ENCODE peak calls at places on chromosomes 5 and 9, in ten cellular contexts. One of them, this sample, is unnamed.

GRCh38 chr5:1291611-1292080 is 3.2 kb downstream of the TERT start:
- DNase-seq in right lobe of liver: no peak
- DNase-seq in pancreas: no peak
- DNase-seq in spleen: peak; percentile 56
- DNase-seq in A549: no peak
- DNase-seq in endothelial cell of umbilical vein: no peak
- DNase-seq in uterus: no peak
- DNase-seq in lower lobe of right lung: no peak
- DNase-seq in IMR-90: no peak
- DNase-seq in transverse colon: peak; percentile 57
- DNase-seq in this sample: no peak

GRCh38 chr5:141846031-141846430 is 32.2 kb downstream of the PCDH1 start:
- DNase-seq in uterus: no peak
- DNase-seq in pancreas: peak; percentile 18
- DNase-seq in spleen: no peak
- DNase-seq in transverse colon: no peak
- DNase-seq in right lobe of liver: no peak
- DNase-seq in lower lobe of right lung: no peak
- DNase-seq in IMR-90: peak; percentile 85
- DNase-seq in endothelial cell of umbilical vein: no peak
- DNase-seq in A549: no peak
- DNase-seq in this sample: no peak

GRCh38 chr9:101912698-101913097 is 174.3 kb upstream of the GRIN3A start:
- DNase-seq in A549: no peak
- DNase-seq in transverse colon: no peak
- DNase-seq in spleen: no peak
- DNase-seq in endothelial cell of umbilical vein: no peak
- DNase-seq in lower lobe of right lung: no peak
- DNase-seq in right lobe of liver: no peak
- DNase-seq in IMR-90: no peak
- DNase-seq in pancreas: no peak
- DNase-seq in uterus: no peak
- DNase-seq in this sample: no peak

GRCh38 chr5:128035689-128036088 is 47.9 kb upstream of the SLC12A2 start:
- DNase-seq in transverse colon: no peak
- DNase-seq in lower lobe of right lung: no peak
- DNase-seq in right lobe of liver: no peak
- DNase-seq in spleen: no peak
- DNase-seq in IMR-90: no peak
- DNase-seq in pancreas: no peak
- DNase-seq in uterus: no peak
- DNase-seq in endothelial cell of umbilical vein: no peak
- DNase-seq in A549: no peak
- DNase-seq in this sample: no peak

GRCh38 chr5:172280937-172281336 is 2.6 kb downstream of the UBTD2 start:
- DNase-seq in lower lobe of right lung: no peak
- DNase-seq in IMR-90: peak; percentile 77
- DNase-seq in spleen: no peak
- DNase-seq in A549: no peak
- DNase-seq in pancreas: no peak
- DNase-seq in endothelial cell of umbilical vein: no peak
- DNase-seq in transverse colon: no peak
- DNase-seq in uterus: no peak
- DNase-seq in right lobe of liver: no peak
- DNase-seq in this sample: no peak

GRCh38 chr9:127215266-127216209 is 49.0 kb upstream of the GARNL3 start:
- DNase-seq in lower lobe of right lung: no peak
- DNase-seq in right lobe of liver: no peak
- DNase-seq in A549: no peak
- DNase-seq in IMR-90: no peak
- DNase-seq in endothelial cell of umbilical vein: no peak
- DNase-seq in pancreas: no peak
- DNase-seq in uterus: no peak
- DNase-seq in spleen: no peak
- DNase-seq in transverse colon: no peak
- DNase-seq in this sample: no peak

GRCh38 chr5:159324097-159324760 is 6.1 kb downstream of the IL12B start:
- DNase-seq in A549: no peak
- DNase-seq in spleen: no peak
- DNase-seq in lower lobe of right lung: no peak
- DNase-seq in transverse colon: no peak
- DNase-seq in right lobe of liver: no peak
- DNase-seq in IMR-90: peak; percentile 90
- DNase-seq in uterus: no peak
- DNase-seq in pancreas: no peak
- DNase-seq in endothelial cell of umbilical vein: no peak
- DNase-seq in this sample: no peak

GRCh38 chr5:175466700-175467318 is 11.6 kb upstream of the SFXN1 start:
- DNase-seq in uterus: peak; percentile 48
- DNase-seq in IMR-90: no peak
- DNase-seq in lower lobe of right lung: no peak
- DNase-seq in transverse colon: no peak
- DNase-seq in A549: no peak
- DNase-seq in spleen: no peak
- DNase-seq in endothelial cell of umbilical vein: no peak
- DNase-seq in right lobe of liver: no peak
- DNase-seq in pancreas: no peak
- DNase-seq in this sample: peak; percentile 71

GRCh38 chr5:156182174-156182967 is 144.6 kb upstream of the SGCD start:
- DNase-seq in IMR-90: peak; percentile 35
- DNase-seq in right lobe of liver: no peak
- DNase-seq in spleen: no peak
- DNase-seq in lower lobe of right lung: no peak
- DNase-seq in transverse colon: no peak
- DNase-seq in A549: no peak
- DNase-seq in uterus: no peak
- DNase-seq in pancreas: no peak
- DNase-seq in endothelial cell of umbilical vein: no peak
- DNase-seq in this sample: no peak

GRCh38 chr5:1502046-1502736 is 21.6 kb downstream of the LPCAT1 start:
- DNase-seq in IMR-90: no peak
- DNase-seq in endothelial cell of umbilical vein: no peak
- DNase-seq in A549: no peak
- DNase-seq in lower lobe of right lung: peak; percentile 87
- DNase-seq in transverse colon: peak; percentile 41
- DNase-seq in right lobe of liver: peak; percentile 70
- DNase-seq in uterus: no peak
- DNase-seq in pancreas: no peak
- DNase-seq in spleen: peak; percentile 95
- DNase-seq in this sample: peak; percentile 74

DNA sequence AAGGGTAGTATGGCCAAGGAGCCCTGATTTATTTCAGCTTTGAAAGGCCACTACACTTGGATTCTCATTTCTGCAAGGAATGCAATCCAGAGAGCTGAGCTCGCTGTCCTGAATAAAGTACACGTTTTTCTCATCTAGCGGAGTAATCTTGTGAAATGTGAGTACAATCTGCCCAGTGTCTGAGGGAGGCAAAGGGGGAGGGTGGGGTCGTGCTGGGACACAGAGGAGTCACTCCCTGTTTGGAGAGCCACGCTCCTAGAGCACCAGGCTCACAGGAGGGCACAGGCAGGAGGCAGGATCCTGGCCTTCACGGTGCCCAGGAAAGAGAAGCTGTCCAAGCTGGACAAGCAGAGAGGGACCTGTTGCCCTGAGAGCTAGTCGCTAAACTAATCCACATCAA is 51.0 kb upstream of the IFNK start:
- DNase-seq in endothelial cell of umbilical vein: no peak
- DNase-seq in right lobe of liver: no peak
- DNase-seq in spleen: peak; percentile 58
- DNase-seq in IMR-90: no peak
- DNase-seq in A549: no peak
- DNase-seq in lower lobe of right lung: no peak
- DNase-seq in pancreas: no peak
- DNase-seq in uterus: peak; percentile 69
- DNase-seq in transverse colon: peak; percentile 44
- DNase-seq in this sample: peak; percentile 81
- H3K27ac ChIP-seq in endothelial cell of umbilical vein: no peak overlapping the region
- H3K27ac ChIP-seq in right lobe of liver: no peak overlapping the region
- H3K27ac ChIP-seq in spleen: no peak overlapping the region
- H3K27ac ChIP-seq in IMR-90: no peak overlapping the region
- H3K27ac ChIP-seq in A549: no peak overlapping the region
- H3K27ac ChIP-seq in lower lobe of right lung: peak overlapping the region; percentile 41
- H3K27ac ChIP-seq in pancreas: no peak overlapping the region
- H3K27ac ChIP-seq in uterus: peak overlapping the region; percentile 79
- H3K27ac ChIP-seq in transverse colon: peak overlapping the region; percentile 60
- H3K27ac ChIP-seq in this sample: no peak overlapping the region

DNA sequence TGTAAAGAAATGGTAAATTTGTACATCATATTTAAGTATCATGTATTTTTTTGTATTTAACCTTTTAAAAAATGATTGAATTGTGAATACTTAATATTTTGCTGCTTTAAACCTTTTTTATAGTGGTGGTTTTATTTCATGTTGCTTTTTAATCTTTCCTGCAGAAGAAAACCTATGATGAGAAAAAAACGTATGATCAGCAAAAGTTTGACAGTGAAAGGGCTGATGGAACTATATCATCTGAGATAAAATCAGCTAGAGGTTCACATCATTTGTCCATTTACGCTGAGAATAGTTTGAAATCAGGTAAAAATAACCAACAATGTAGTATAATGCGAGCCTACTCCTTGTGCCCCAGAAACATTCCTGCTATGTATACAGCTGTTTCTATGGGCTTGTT is 7.4 kb downstream of the SECISBP2 start:
- DNase-seq in transverse colon: no peak
- DNase-seq in pancreas: no peak
- DNase-seq in IMR-90: no peak
- DNase-seq in spleen: no peak
- DNase-seq in lower lobe of right lung: no peak
- DNase-seq in endothelial cell of umbilical vein: no peak
- DNase-seq in right lobe of liver: no peak
- DNase-seq in A549: no peak
- DNase-seq in uterus: no peak
- DNase-seq in this sample: no peak
- H3K4me1 ChIP-seq in transverse colon: peaks cover 4% of the 10 kb centered on the region
- H3K4me1 ChIP-seq in pancreas: peaks cover 17% of the 10 kb centered on the region
- H3K4me1 ChIP-seq in IMR-90: peaks cover 3% of the 10 kb centered on the region
- H3K4me1 ChIP-seq in spleen: peaks cover 44% of the 10 kb centered on the region
- H3K4me1 ChIP-seq in lower lobe of right lung: peaks cover 15% of the 10 kb centered on the region
- H3K4me1 ChIP-seq in endothelial cell of umbilical vein: no peaks in the 10 kb centered on the region
- H3K4me1 ChIP-seq in right lobe of liver: peaks cover 11% of the 10 kb centered on the region
- H3K4me1 ChIP-seq in A549: peaks cover under 1% of the 10 kb centered on the region
- H3K4me1 ChIP-seq in uterus: no peaks in the 10 kb centered on the region
- H3K4me1 ChIP-seq in this sample: peaks cover 42% of the 10 kb centered on the region

DNA sequence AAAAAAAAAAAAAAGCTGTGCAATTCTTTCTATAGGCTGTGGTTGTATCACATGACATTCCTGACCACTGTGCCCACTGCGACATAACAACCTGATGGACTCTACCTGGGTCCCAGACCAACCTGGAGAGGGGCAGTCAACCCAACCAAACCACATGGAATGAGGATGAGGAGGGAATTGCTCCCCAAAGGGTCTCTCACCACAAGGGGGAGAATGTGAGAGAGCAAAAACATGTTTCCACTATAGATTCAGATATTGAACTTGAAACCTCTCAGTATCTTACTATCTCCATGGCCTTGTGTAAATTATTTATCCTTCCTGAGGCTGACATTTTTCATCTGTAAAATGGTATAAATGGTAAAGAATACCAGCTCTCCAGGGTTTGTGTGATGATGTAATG is 66.9 kb upstream of the SV2C start:
- DNase-seq in transverse colon: no peak
- DNase-seq in lower lobe of right lung: no peak
- DNase-seq in endothelial cell of umbilical vein: no peak
- DNase-seq in A549: no peak
- DNase-seq in IMR-90: no peak
- DNase-seq in pancreas: no peak
- DNase-seq in spleen: no peak
- DNase-seq in uterus: no peak
- DNase-seq in right lobe of liver: no peak
- DNase-seq in this sample: no peak
- TF ChIP-seq CTCF in transverse colon: no peak
- TF ChIP-seq CTCF in lower lobe of right lung: no peak
- TF ChIP-seq CTCF in endothelial cell of umbilical vein: no peak
- TF ChIP-seq CTCF in A549: no peak
- TF ChIP-seq CTCF in IMR-90: no peak
- TF ChIP-seq CTCF in pancreas: no peak
- TF ChIP-seq CTCF in spleen: no peak
- TF ChIP-seq CTCF in uterus: no peak
- TF ChIP-seq CTCF in right lobe of liver: no peak
- TF ChIP-seq CTCF in this sample: no peak

GRCh38 chr5:131973981-131974380 is 28.5 kb upstream of the MEIKIN start:
- DNase-seq in lower lobe of right lung: no peak
- DNase-seq in uterus: no peak
- DNase-seq in pancreas: no peak
- DNase-seq in IMR-90: no peak
- DNase-seq in endothelial cell of umbilical vein: no peak
- DNase-seq in spleen: no peak
- DNase-seq in transverse colon: no peak
- DNase-seq in A549: no peak
- DNase-seq in right lobe of liver: no peak
- DNase-seq in this sample: no peak

GRCh38 chr5:131973089-131973712 is 27.7 kb upstream of the MEIKIN start:
- DNase-seq in spleen: peak; percentile 40
- DNase-seq in endothelial cell of umbilical vein: no peak
- DNase-seq in lower lobe of right lung: no peak
- DNase-seq in IMR-90: no peak
- DNase-seq in right lobe of liver: no peak
- DNase-seq in transverse colon: no peak
- DNase-seq in A549: no peak
- DNase-seq in pancreas: no peak
- DNase-seq in uterus: no peak
- DNase-seq in this sample: no peak

GRCh38 chr5:131965826-131966415 is 20.5 kb upstream of the MEIKIN start:
- DNase-seq in IMR-90: no peak
- DNase-seq in uterus: no peak
- DNase-seq in spleen: no peak
- DNase-seq in right lobe of liver: no peak
- DNase-seq in A549: no peak
- DNase-seq in transverse colon: no peak
- DNase-seq in endothelial cell of umbilical vein: no peak
- DNase-seq in lower lobe of right lung: no peak
- DNase-seq in pancreas: no peak
- DNase-seq in this sample: no peak

GRCh38 chr5:131966551-131966950 is 21.1 kb upstream of the MEIKIN start:
- DNase-seq in endothelial cell of umbilical vein: no peak
- DNase-seq in uterus: no peak
- DNase-seq in transverse colon: no peak
- DNase-seq in right lobe of liver: no peak
- DNase-seq in pancreas: no peak
- DNase-seq in IMR-90: no peak
- DNase-seq in lower lobe of right lung: no peak
- DNase-seq in spleen: no peak
- DNase-seq in A549: no peak
- DNase-seq in this sample: no peak

DNA sequence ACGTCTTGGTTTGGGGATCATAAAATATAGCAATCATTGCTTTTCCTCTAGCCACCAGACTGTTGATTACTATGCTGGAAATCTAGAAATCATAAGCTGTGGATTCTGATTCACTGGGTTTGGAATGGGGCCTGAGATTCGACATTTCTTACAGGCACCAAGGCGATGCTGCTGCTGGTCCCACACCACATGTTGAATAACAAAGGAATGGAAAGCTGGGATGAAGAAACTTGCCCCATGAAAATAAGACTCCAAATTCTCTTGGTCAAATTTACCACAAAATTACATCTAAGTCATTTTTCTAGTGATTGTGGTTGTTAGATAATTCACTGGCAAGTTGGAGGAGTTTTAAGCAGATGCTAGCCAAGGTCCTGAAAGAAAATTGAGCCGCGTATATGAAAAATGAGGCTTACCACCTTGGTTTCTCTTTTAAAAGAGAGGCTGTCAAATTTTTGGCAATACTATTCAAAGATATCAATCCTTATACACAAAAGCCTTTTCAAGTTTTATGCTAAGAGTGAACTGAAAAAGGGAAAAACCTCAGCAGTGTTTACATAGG is 23.0 kb upstream of the MEIKIN start:
- DNase-seq in transverse colon: no peak
- DNase-seq in IMR-90: no peak
- DNase-seq in lower lobe of right lung: no peak
- DNase-seq in uterus: no peak
- DNase-seq in A549: no peak
- DNase-seq in spleen: no peak
- DNase-seq in pancreas: no peak
- DNase-seq in endothelial cell of umbilical vein: no peak
- DNase-seq in right lobe of liver: no peak
- DNase-seq in this sample: no peak
- H3K27ac ChIP-seq in transverse colon: no peak overlapping the region
- H3K27ac ChIP-seq in IMR-90: no peak overlapping the region
- H3K27ac ChIP-seq in lower lobe of right lung: no peak overlapping the region
- H3K27ac ChIP-seq in uterus: no peak overlapping the region
- H3K27ac ChIP-seq in A549: no peak overlapping the region
- H3K27ac ChIP-seq in spleen: no peak overlapping the region
- H3K27ac ChIP-seq in pancreas: no peak overlapping the region
- H3K27ac ChIP-seq in endothelial cell of umbilical vein: no peak overlapping the region
- H3K27ac ChIP-seq in right lobe of liver: no peak overlapping the region
- H3K27ac ChIP-seq in this sample: no peak overlapping the region